ENCODE peak calls at places on chromosomes 1 and 21, in five cellular contexts. One of them, this sample, is unnamed.
A peak's percentile ranks its signal among the peaks of the same experiment; 100 is the strongest.

GRCh38 chr1:168430348-168430747 is 113.4 kb downstream of the XCL2 start:
- DNase-seq in mesothelial cell of epicardium: no peak
- DNase-seq in heart right ventricle: peak; percentile 25
- DNase-seq in CD8-positive, alpha-beta T cell: no peak
- DNase-seq in omental fat pad: no peak
- DNase-seq in this sample: no peak

GRCh38 chr1:164614316-164614715 is 55.3 kb downstream of the PBX1 start:
- DNase-seq in mesothelial cell of epicardium: no peak
- DNase-seq in heart right ventricle: no peak
- DNase-seq in CD8-positive, alpha-beta T cell: no peak
- DNase-seq in omental fat pad: no peak
- DNase-seq in this sample: no peak

GRCh38 chr1:205932776-205933175 is 10.5 kb downstream of the SLC26A9 start:
- DNase-seq in mesothelial cell of epicardium: no peak
- DNase-seq in heart right ventricle: no peak
- DNase-seq in CD8-positive, alpha-beta T cell: no peak
- DNase-seq in omental fat pad: no peak
- DNase-seq in this sample: no peak

GRCh38 chr1:2284932-2285331 is 56.8 kb downstream of the SKI start:
- DNase-seq in mesothelial cell of epicardium: no peak
- DNase-seq in heart right ventricle: no peak
- DNase-seq in CD8-positive, alpha-beta T cell: peak; percentile 22
- DNase-seq in omental fat pad: no peak
- DNase-seq in this sample: no peak

GRCh38 chr21:32015740-32016139 is 142.9 kb downstream of the HUNK start:
- DNase-seq in mesothelial cell of epicardium: no peak
- DNase-seq in heart right ventricle: no peak
- DNase-seq in CD8-positive, alpha-beta T cell: no peak
- DNase-seq in omental fat pad: no peak
- DNase-seq in this sample: no peak

GRCh38 chr1:147738129-147738528 is 22.3 kb downstream of the GJA5 start:
- DNase-seq in mesothelial cell of epicardium: no peak
- DNase-seq in heart right ventricle: no peak
- DNase-seq in CD8-positive, alpha-beta T cell: no peak
- DNase-seq in omental fat pad: no peak
- DNase-seq in this sample: no peak

GRCh38 chr1:116064616-116065015 is 46.6 kb upstream of the MAB21L3 start:
- DNase-seq in mesothelial cell of epicardium: no peak
- DNase-seq in heart right ventricle: no peak
- DNase-seq in CD8-positive, alpha-beta T cell: no peak
- DNase-seq in omental fat pad: no peak
- DNase-seq in this sample: no peak

GRCh38 chr1:85240174-85240601 is 19.3 kb downstream of the C1orf52 start:
- DNase-seq in mesothelial cell of epicardium: no peak
- DNase-seq in heart right ventricle: peak; percentile 17
- DNase-seq in CD8-positive, alpha-beta T cell: no peak
- DNase-seq in omental fat pad: no peak
- DNase-seq in this sample: no peak

GRCh38 chr1:116956378-116956777 is 45.2 kb upstream of the CD101 start:
- DNase-seq in mesothelial cell of epicardium: no peak
- DNase-seq in heart right ventricle: no peak
- DNase-seq in CD8-positive, alpha-beta T cell: no peak
- DNase-seq in omental fat pad: no peak
- DNase-seq in this sample: no peak

GRCh38 chr1:168833801-168834224 is 104.8 kb upstream of the DPT start:
- DNase-seq in mesothelial cell of epicardium: no peak
- DNase-seq in heart right ventricle: no peak
- DNase-seq in CD8-positive, alpha-beta T cell: peak; percentile 28
- DNase-seq in omental fat pad: no peak
- DNase-seq in this sample: no peak

GRCh38 chr1:64980745-64981601 is 14.6 kb upstream of the JAK1 start:
- DNase-seq in mesothelial cell of epicardium: no peak
- DNase-seq in heart right ventricle: no peak
- DNase-seq in CD8-positive, alpha-beta T cell: no peak
- DNase-seq in omental fat pad: no peak
- DNase-seq in this sample: no peak

GRCh38 chr1:245277276-245277675 is 122.5 kb downstream of the KIF26B start:
- DNase-seq in mesothelial cell of epicardium: no peak
- DNase-seq in heart right ventricle: no peak
- DNase-seq in CD8-positive, alpha-beta T cell: no peak
- DNase-seq in omental fat pad: no peak
- DNase-seq in this sample: no peak

GRCh38 chr1:46362158-46362557 is 21.6 kb downstream of the NSUN4 start:
- DNase-seq in mesothelial cell of epicardium: no peak
- DNase-seq in heart right ventricle: no peak
- DNase-seq in CD8-positive, alpha-beta T cell: no peak
- DNase-seq in omental fat pad: no peak
- DNase-seq in this sample: no peak

GRCh38 chr1:201466492-201466891 is 2.5 kb downstream of the PHLDA3 start:
- DNase-seq in mesothelial cell of epicardium: no peak
- DNase-seq in heart right ventricle: no peak
- DNase-seq in CD8-positive, alpha-beta T cell: no peak
- DNase-seq in omental fat pad: no peak
- DNase-seq in this sample: no peak

GRCh38 chr1:89754518-89754917 is 66.3 kb upstream of the LRRC8D start:
- DNase-seq in mesothelial cell of epicardium: no peak
- DNase-seq in heart right ventricle: no peak
- DNase-seq in CD8-positive, alpha-beta T cell: no peak
- DNase-seq in omental fat pad: no peak
- DNase-seq in this sample: no peak

GRCh38 chr1:26053718-26054572 is 8.0 kb upstream of the SLC30A2 start:
- DNase-seq in mesothelial cell of epicardium: no peak
- DNase-seq in heart right ventricle: no peak
- DNase-seq in CD8-positive, alpha-beta T cell: no peak
- DNase-seq in omental fat pad: no peak
- DNase-seq in this sample: no peak

GRCh38 chr21:41095983-41096382 is 72.0 kb upstream of the BACE2 start:
- DNase-seq in mesothelial cell of epicardium: no peak
- DNase-seq in heart right ventricle: no peak
- DNase-seq in CD8-positive, alpha-beta T cell: no peak
- DNase-seq in omental fat pad: no peak
- DNase-seq in this sample: no peak

GRCh38 chr1:206589206-206589605 is 23.1 kb downstream of the EIF2D start:
- DNase-seq in mesothelial cell of epicardium: no peak
- DNase-seq in heart right ventricle: no peak
- DNase-seq in CD8-positive, alpha-beta T cell: no peak
- DNase-seq in omental fat pad: no peak
- DNase-seq in this sample: no peak

GRCh38 chr1:46533179-46533864 is 18.1 kb downstream of the KNCN start:
- DNase-seq in mesothelial cell of epicardium: peak; percentile 61
- DNase-seq in heart right ventricle: peak; percentile 50
- DNase-seq in CD8-positive, alpha-beta T cell: peak; percentile 61
- DNase-seq in omental fat pad: no peak
- DNase-seq in this sample: peak; percentile 36

GRCh38 chr1:35726814-35727433 is 8.2 kb upstream of the C1orf216 start:
- DNase-seq in mesothelial cell of epicardium: peak; percentile 67
- DNase-seq in heart right ventricle: peak; percentile 22
- DNase-seq in CD8-positive, alpha-beta T cell: peak; percentile 35
- DNase-seq in omental fat pad: no peak
- DNase-seq in this sample: peak; percentile 54

GRCh38 chr1:17780916-17781315 is 25.8 kb downstream of the ACTL8 start:
- DNase-seq in mesothelial cell of epicardium: no peak
- DNase-seq in heart right ventricle: no peak
- DNase-seq in CD8-positive, alpha-beta T cell: no peak
- DNase-seq in omental fat pad: no peak
- DNase-seq in this sample: no peak

DNA sequence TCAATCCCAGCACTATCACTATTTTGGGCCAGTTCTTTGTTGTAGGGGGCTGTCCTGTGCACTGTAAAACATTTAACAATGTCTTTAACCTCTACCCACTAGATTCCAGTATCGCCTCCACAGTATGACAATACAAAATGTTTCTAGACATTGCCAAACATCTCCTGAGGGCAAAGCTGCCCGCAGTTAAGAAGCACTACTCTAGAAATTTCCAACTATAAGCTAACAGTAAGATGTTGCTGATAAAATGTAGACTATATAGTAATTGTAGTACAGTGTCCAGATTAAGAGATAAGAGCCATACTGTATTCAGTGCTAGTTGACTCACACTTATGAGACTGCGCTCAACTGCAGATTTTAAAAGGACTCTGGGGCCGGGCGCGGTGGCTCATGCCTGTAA is 5.0 kb downstream of the MTF1 start:
- DNase-seq in mesothelial cell of epicardium: no peak
- DNase-seq in heart right ventricle: no peak
- DNase-seq in CD8-positive, alpha-beta T cell: no peak
- DNase-seq in omental fat pad: no peak
- DNase-seq in this sample: no peak
- TF ChIP-seq CTCF in mesothelial cell of epicardium: no peak
- TF ChIP-seq CTCF in heart right ventricle: no peak
- TF ChIP-seq CTCF in CD8-positive, alpha-beta T cell: no peak
- TF ChIP-seq CTCF in omental fat pad: no peak
- TF ChIP-seq CTCF in this sample: no peak

GRCh38 chr21:44454058-44454457 is 1.3 kb upstream of the LRRC3 start:
- DNase-seq in mesothelial cell of epicardium: no peak
- DNase-seq in heart right ventricle: no peak
- DNase-seq in CD8-positive, alpha-beta T cell: no peak
- DNase-seq in omental fat pad: no peak
- DNase-seq in this sample: no peak

GRCh38 chr21:44456915-44457736 is 1.8 kb downstream of the LRRC3 start:
- DNase-seq in mesothelial cell of epicardium: no peak
- DNase-seq in heart right ventricle: no peak
- DNase-seq in CD8-positive, alpha-beta T cell: no peak
- DNase-seq in omental fat pad: no peak
- DNase-seq in this sample: no peak

GRCh38 chr21:44454747-44455523 is at the start of gene LRRC3:
- DNase-seq in mesothelial cell of epicardium: peak; percentile 84
- DNase-seq in heart right ventricle: peak; percentile 90
- DNase-seq in CD8-positive, alpha-beta T cell: peak; percentile 86
- DNase-seq in omental fat pad: peak; percentile 59
- DNase-seq in this sample: peak; percentile 81

GRCh38 chr21:44456207-44456914 is 1.1 kb downstream of the LRRC3 start:
- DNase-seq in mesothelial cell of epicardium: no peak
- DNase-seq in heart right ventricle: no peak
- DNase-seq in CD8-positive, alpha-beta T cell: no peak
- DNase-seq in omental fat pad: no peak
- DNase-seq in this sample: no peak

DNA sequence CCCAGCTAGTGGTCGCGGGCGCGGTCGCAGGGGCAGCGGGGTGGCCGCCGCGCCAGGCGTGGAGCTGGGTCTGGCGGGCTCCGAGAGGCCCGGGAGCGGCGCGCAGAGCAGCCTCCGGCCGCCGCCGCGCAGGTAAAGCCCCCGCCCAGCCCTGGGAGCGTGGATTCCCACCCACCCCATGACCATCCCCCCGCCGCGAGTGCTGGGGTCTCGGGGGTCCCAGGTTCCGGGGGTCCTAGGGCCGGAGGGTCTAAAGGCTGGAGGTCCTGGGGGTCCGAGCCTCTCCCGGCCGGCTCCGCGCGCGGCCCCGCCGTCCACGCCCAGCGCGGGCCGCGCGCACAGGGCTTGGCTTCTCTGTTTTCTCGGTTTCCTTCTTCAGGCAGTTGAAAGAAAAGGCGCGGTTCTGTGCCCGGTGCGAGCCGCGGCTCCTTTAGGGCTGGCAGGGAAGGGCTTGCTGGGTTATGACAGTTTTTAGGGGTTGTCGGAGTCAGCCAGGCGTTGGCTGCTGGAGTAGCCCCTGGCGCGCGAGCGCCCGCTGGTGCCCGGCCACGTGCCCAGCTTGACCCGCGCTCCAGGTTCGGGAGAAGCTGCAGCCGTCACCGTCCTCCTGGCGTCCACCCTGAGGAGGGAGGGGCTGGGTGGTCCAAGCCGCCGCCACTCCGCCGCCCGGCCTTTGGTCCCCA is 355 bp downstream of the LRRC3 start:
- DNase-seq in mesothelial cell of epicardium: no peak
- DNase-seq in heart right ventricle: peak; percentile 63
- DNase-seq in CD8-positive, alpha-beta T cell: no peak
- DNase-seq in omental fat pad: no peak
- DNase-seq in this sample: peak; percentile 28
- TF ChIP-seq CTCF in mesothelial cell of epicardium: no peak
- TF ChIP-seq CTCF in heart right ventricle: peak; percentile 51
- TF ChIP-seq CTCF in CD8-positive, alpha-beta T cell: no peak
- TF ChIP-seq CTCF in omental fat pad: no peak
- TF ChIP-seq CTCF in this sample: no peak

DNA sequence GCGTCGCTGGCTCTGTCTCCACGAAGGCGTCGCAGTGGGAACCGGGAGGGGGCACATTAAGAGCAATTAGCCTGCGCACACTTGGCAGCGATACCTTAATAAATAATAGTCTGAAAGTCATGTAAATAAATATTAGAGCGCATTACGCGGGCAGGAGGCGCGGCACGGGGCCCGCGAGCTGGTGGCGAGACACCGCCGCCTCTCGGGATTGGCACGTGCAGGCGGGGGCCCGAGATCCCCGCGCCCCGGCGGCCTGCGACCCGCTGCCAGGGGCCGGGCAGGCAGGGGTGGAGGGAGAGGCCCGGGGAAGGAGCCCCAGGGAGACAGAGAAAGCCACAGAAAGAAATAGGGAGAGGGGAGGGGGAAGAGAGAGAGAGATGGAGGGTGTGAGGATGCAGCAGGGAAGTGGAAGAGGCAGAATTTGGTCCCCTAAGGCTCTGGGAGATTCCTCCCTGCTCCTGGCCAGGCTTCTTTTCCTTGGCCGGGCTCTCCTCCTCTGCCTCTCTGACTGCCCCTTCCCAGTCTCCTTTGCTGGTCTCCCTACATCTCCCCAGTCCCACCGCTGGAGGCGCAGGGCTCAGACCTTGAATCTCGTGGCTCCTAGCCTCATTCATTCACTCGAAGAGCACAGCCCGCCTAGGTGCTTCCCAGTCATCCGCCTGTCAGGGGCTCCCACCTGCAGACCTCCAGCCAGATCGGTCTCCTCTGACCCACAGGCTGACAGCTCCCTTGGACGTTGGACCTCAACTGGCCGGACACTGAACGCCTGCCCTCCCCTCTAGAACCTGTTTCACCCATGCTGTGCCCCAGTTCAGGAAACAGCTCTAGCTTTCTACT is 76.3 kb downstream of the VWA5B1 start:
- DNase-seq in mesothelial cell of epicardium: no peak
- DNase-seq in heart right ventricle: peak; percentile 41
- DNase-seq in CD8-positive, alpha-beta T cell: no peak
- DNase-seq in omental fat pad: no peak
- DNase-seq in this sample: peak; percentile 46
- TF ChIP-seq CTCF in mesothelial cell of epicardium: no peak
- TF ChIP-seq CTCF in heart right ventricle: peak; percentile 61
- TF ChIP-seq CTCF in CD8-positive, alpha-beta T cell: no peak
- TF ChIP-seq CTCF in omental fat pad: no peak
- TF ChIP-seq CTCF in this sample: peak; percentile 68

DNA sequence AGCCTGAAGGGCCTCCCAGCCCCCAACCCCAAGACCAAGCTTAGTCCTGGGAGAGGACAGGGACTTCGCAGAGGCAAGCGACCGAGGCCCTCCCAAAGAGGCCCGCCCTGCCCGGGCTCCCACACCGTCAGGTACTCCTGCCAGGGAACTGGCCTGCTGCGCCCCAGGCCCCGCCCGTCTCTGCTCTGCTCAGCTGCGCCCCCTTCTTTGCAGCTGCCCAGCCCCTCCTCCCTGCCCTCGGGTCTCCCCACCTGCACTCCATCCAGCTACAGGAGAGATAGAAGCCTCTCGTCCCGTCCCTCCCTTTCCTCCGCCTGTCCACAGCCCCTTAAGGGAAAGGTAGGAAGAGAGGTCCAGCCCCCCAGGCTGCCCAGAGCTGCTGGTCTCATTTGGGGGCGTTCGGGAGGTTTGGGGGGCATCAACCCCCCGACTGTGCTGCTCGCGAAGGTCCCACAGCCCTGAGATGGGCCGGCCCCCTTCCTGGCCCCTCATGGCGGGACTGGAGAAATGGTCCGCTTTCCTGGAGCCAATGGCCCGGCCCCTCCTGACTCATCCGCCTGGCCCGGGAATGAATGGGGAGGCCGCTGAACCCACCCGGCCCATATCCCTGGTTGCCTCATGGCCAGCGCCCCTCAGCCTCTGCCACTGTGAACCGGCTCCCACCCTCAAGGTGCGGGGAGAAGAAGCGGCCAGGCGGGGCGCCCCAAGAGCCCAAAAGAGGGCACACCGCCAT is 21.9 kb upstream of the ARF1 start:
- DNase-seq in mesothelial cell of epicardium: no peak
- DNase-seq in heart right ventricle: no peak
- DNase-seq in CD8-positive, alpha-beta T cell: no peak
- DNase-seq in omental fat pad: no peak
- DNase-seq in this sample: no peak
- TF ChIP-seq CTCF in mesothelial cell of epicardium: no peak
- TF ChIP-seq CTCF in heart right ventricle: no peak
- TF ChIP-seq CTCF in CD8-positive, alpha-beta T cell: no peak
- TF ChIP-seq CTCF in omental fat pad: no peak
- TF ChIP-seq CTCF in this sample: no peak

This sample was measured in neural crest cell.